ENCODE peak calls at places on chromosomes 11 and 22, in eight cellular contexts. S is naive thymus-derived CD8-positive, alpha-beta T cell; R is GM12865; Y is activated CD8-positive, alpha-beta memory T cell treated with anti-CD3 and anti-CD28 coated beads, Interleukin-2, amount 50 U/mL, for 48 hours; P is A172; H is ELF-1; I is substantia nigra; Z is iPS DF 19.7. W is an unnamed sample.

GRCh38 chr11:73651661-73652045 is 5.3 kb downstream of the PLEKHB1 start:
- DNase-seq in I (no peak), S (no peak), R (no peak), Y (no peak), Z (no peak), P (no peak), H (no peak), W (no peak)

GRCh38 chr11:76763573-76764348 is 19.4 kb upstream of the TSKU start:
- DNase-seq in I (peak; percentile 36), Y (no peak), Z (no peak), S (no peak), H (no peak), R (no peak), P (peak; percentile 79), W (no peak)

GRCh38 chr22:37505989-37506388 is 13.2 kb downstream of the CARD10 start:
- DNase-seq in H (no peak), P (no peak), I (no peak), Y (no peak), R (no peak), S (no peak), Z (no peak), W (no peak)

GRCh38 chr22:46734830-46735453 is 3.1 kb downstream of the CERK start:
- DNase-seq in H (no peak), I (no peak), Z (no peak), Y (peak; percentile 71), S (peak; percentile 70), P (no peak), R (peak; percentile 88), W (no peak)

GRCh38 chr11:130765951-130766649 is 150.2 kb downstream of the SNX19 start:
- DNase-seq in R (peak; percentile 90), Z (no peak), S (no peak), Y (no peak), I (no peak), H (no peak), P (no peak), W (no peak)

GRCh38 chr22:48717883-48718817 is 1109.5 kb downstream of the BRD1 start:
- DNase-seq in S (no peak), Y (no peak), I (no peak), H (no peak), P (peak; percentile 14), R (no peak), Z (no peak), W (no peak)

GRCh38 chr22:22842085-22842484 is 45.5 kb upstream of the IGLL5 start:
- DNase-seq in Y (no peak), R (no peak), S (no peak), P (no peak), I (no peak), H (no peak), Z (no peak), W (no peak)

GRCh38 chr22:47259990-47260389 is 497.5 kb downstream of the TBC1D22A start:
- DNase-seq in S (no peak), I (no peak), R (no peak), Z (no peak), Y (no peak), P (no peak), H (no peak), W (peak; percentile 42)

GRCh38 chr22:44229331-44229730 is 48.6 kb downstream of the PARVG start:
- DNase-seq in P (no peak), Z (no peak), S (no peak), Y (no peak), I (no peak), H (no peak), R (no peak), W (no peak)

GRCh38 chr11:72075109-72075508 is 5.2 kb downstream of the NUMA1 start:
- DNase-seq in H (peak; percentile 34), P (no peak), Y (no peak), S (no peak), Z (no peak), R (peak; percentile 22), I (peak; percentile 9), W (no peak)

GRCh38 chr11:58592760-58593472 is 14.1 kb downstream of the ZFP91 start:
- DNase-seq in Y (no peak), P (no peak), I (no peak), S (no peak), Z (no peak), R (peak; percentile 22), H (no peak), W (no peak)

GRCh38 chr11:68989936-68990606 is 9.3 kb upstream of the MRGPRD start:
- DNase-seq in R (no peak), I (no peak), S (no peak), H (no peak), Y (no peak), P (no peak), Z (no peak), W (no peak)

GRCh38 chr11:107567739-107568335 is 2.3 kb upstream of the ALKBH8 start:
- DNase-seq in P (no peak), H (no peak), Y (no peak), S (no peak), Z (no peak), I (no peak), R (peak; percentile 50), W (no peak)

GRCh38 chr11:4025957-4026324 is 68.7 kb upstream of the RRM1 start:
- DNase-seq in R (no peak), I (no peak), H (no peak), S (no peak), Z (no peak), Y (no peak), P (no peak), W (no peak)

GRCh38 chr11:28337701-28338100 is 229.5 kb downstream of the METTL15 start:
- DNase-seq in Z (no peak), I (no peak), Y (no peak), H (no peak), P (no peak), S (no peak), R (no peak), W (no peak)

W was measured in H4.